ENCODE peak calls at places on chromosome 7, in seven cellular contexts. A is lower lobe of right lung, C is uterus, D is ascending aorta, N is hepatocyte, P is lung, X is MM.1S. Y is an unnamed sample.

GRCh38 chr7:12635830-12636229 is 51.6 kb upstream of the ARL4A start:
- DNase-seq in A (no peak), C (no peak), D (no peak), N (no peak), P (no peak), X (peak), Y (no peak)

GRCh38 chr7:32532716-32533115 is 37.4 kb downstream of the AVL9 start:
- DNase-seq in A (peak), C (no peak), D (no peak), N (no peak), P (no peak), X (no peak), Y (no peak)

GRCh38 chr7:111749625-111750024 is 187.3 kb upstream of the IMMP2L start:
- DNase-seq in A (no peak), C (no peak), D (no peak), N (no peak), P (no peak), X (no peak), Y (no peak)

GRCh38 chr7:123666492-123666891 is 10.8 kb downstream of the LMOD2 start:
- DNase-seq in A (no peak), C (no peak), D (no peak), N (no peak), P (no peak), X (no peak), Y (no peak)

GRCh38 chr7:90347759-90348158 is 1.2 kb downstream of the GTPBP10 start:
- DNase-seq in A (no peak), C (no peak), D (no peak), N (no peak), P (no peak), X (no peak), Y (no peak)

GRCh38 chr7:84271550-84271949 is 77.0 kb upstream of the SEMA3A start:
- DNase-seq in A (no peak), C (no peak), D (no peak), N (no peak), P (no peak), X (no peak), Y (no peak)

GRCh38 chr7:18978108-18978495 is 139.3 kb downstream of the TWIST1 start:
- DNase-seq in A (no peak), C (no peak), D (no peak), N (no peak), P (no peak), X (no peak), Y (peak)

GRCh38 chr7:39656415-39656814 is 33.0 kb downstream of the RALA start:
- DNase-seq in A (no peak), C (no peak), D (no peak), N (no peak), P (no peak), X (peak), Y (no peak)

GRCh38 chr7:142654398-142654797 is 94.9 kb upstream of the PRSS1 start:
- DNase-seq in A (no peak), C (no peak), D (no peak), N (no peak), P (no peak), X (peak), Y (no peak)

GRCh38 chr7:120873367-120873766 is 15.4 kb upstream of the TSPAN12 start:
- DNase-seq in A (no peak), C (no peak), D (no peak), N (no peak), P (no peak), X (no peak), Y (no peak)

GRCh38 chr7:73841689-73842247 is 548 bp downstream of the METTL27 start:
- DNase-seq in A (no peak), C (no peak), D (no peak), N (no peak), P (no peak), X (no peak), Y (no peak)

GRCh38 chr7:25624001-25624400 is 395.7 kb upstream of the NPVF start:
- DNase-seq in A (no peak), C (no peak), D (no peak), N (no peak), P (no peak), X (no peak), Y (no peak)

GRCh38 chr7:118572604-118573003 is 348.1 kb downstream of the ANKRD7 start:
- DNase-seq in A (no peak), C (no peak), D (no peak), N (no peak), P (no peak), X (peak), Y (no peak)

GRCh38 chr7:15684834-15685233 is 1.6 kb downstream of the MEOX2 start:
- DNase-seq in A (no peak), C (peak), D (no peak), N (no peak), P (no peak), X (no peak), Y (no peak)

GRCh38 chr7:26653430-26653911 is 210.9 kb downstream of the SKAP2 start:
- DNase-seq in A (no peak), C (no peak), D (no peak), N (peak), P (no peak), X (no peak), Y (no peak)

GRCh38 chr7:76165106-76165972 is 36.4 kb upstream of the SRRM3 start:
- DNase-seq in A (no peak), C (no peak), D (no peak), N (no peak), P (no peak), X (no peak), Y (no peak)

GRCh38 chr7:139543801-139544603 is 20.5 kb downstream of the CLEC2L start:
- DNase-seq in A (no peak), C (no peak), D (no peak), N (no peak), P (no peak), X (no peak), Y (no peak)

GRCh38 chr7:98294798-98295382 is 13.4 kb downstream of the BRI3 start:
- DNase-seq in A (peak), C (no peak), D (no peak), N (peak), P (peak), X (no peak), Y (peak)

GRCh38 chr7:139758388-139758787 is 19.4 kb downstream of the HIPK2 start:
- DNase-seq in A (no peak), C (no peak), D (no peak), N (no peak), P (no peak), X (no peak), Y (no peak)

GRCh38 chr7:13990319-13990983 is 985 bp upstream of the ETV1 start:
- DNase-seq in A (peak), C (peak), D (peak), N (peak), P (peak), X (peak), Y (no peak)

GRCh38 chr7:74039337-74039736 is 11.4 kb downstream of the ELN start:
- DNase-seq in A (no peak), C (no peak), D (no peak), N (no peak), P (no peak), X (no peak), Y (no peak)

GRCh38 chr7:51009716-51010496 is 227.2 kb upstream of the GRB10 start:
- DNase-seq in A (no peak), C (no peak), D (no peak), N (no peak), P (peak), X (no peak), Y (peak)

GRCh38 chr7:92228100-92228499 is 17.6 kb downstream of the KRIT1 start:
- DNase-seq in A (no peak), C (no peak), D (no peak), N (no peak), P (no peak), X (no peak), Y (no peak)

GRCh38 chr7:152115021-152115718 is 89.7 kb downstream of the GALNT11 start:
- DNase-seq in A (no peak), C (no peak), D (no peak), N (no peak), P (peak), X (no peak), Y (no peak)

GRCh38 chr7:29556405-29557195 is 7.0 kb upstream of the PRR15 start:
- DNase-seq in A (no peak), C (no peak), D (no peak), N (no peak), P (no peak), X (peak), Y (no peak)

GRCh38 chr7:139777304-139777890 is 401 bp downstream of the HIPK2 start:
- DNase-seq in A (peak), C (peak), D (no peak), N (peak), P (no peak), X (peak), Y (no peak)

GRCh38 chr7:121872831-121873764 is at the start of gene PTPRZ1:
- DNase-seq in A (peak), C (no peak), D (no peak), N (peak), P (no peak), X (peak), Y (no peak)

GRCh38 chr7:54837761-54838539 is 78.9 kb upstream of the SEC61G start:
- DNase-seq in A (no peak), C (no peak), D (no peak), N (no peak), P (no peak), X (no peak), Y (no peak)

GRCh38 chr7:113504142-113504541 is 385.8 kb upstream of the SMIM30 start:
- DNase-seq in A (no peak), C (no peak), D (no peak), N (no peak), P (no peak), X (no peak), Y (no peak)

GRCh38 chr7:77293046-77293445 is 93.4 kb upstream of the FGL2 start:
- DNase-seq in A (no peak), C (no peak), D (no peak), N (no peak), P (no peak), X (no peak), Y (no peak)

GRCh38 chr7:133539016-133539415 is 286.1 kb downstream of the EXOC4 start:
- DNase-seq in A (no peak), C (no peak), D (no peak), N (no peak), P (no peak), X (no peak), Y (no peak)

GRCh38 chr7:55100962-55101327 is 82.1 kb downstream of the EGFR start:
- DNase-seq in A (no peak), C (no peak), D (no peak), N (no peak), P (no peak), X (no peak), Y (no peak)

GRCh38 chr7:84055904-84056615 is 138.5 kb downstream of the SEMA3A start:
- DNase-seq in A (no peak), C (no peak), D (no peak), N (no peak), P (no peak), X (no peak), Y (no peak)

GRCh38 chr7:13282377-13282980 is 595.0 kb downstream of the ARL4A start:
- DNase-seq in A (no peak), C (no peak), D (no peak), N (peak), P (no peak), X (peak), Y (peak)

GRCh38 chr7:55343002-55343781 is 21.9 kb upstream of the LANCL2 start:
- DNase-seq in A (no peak), C (no peak), D (no peak), N (no peak), P (no peak), X (no peak), Y (no peak)

GRCh38 chr7:21743493-21743892 is 200.7 kb downstream of the DNAH11 start:
- DNase-seq in A (no peak), C (no peak), D (no peak), N (no peak), P (no peak), X (no peak), Y (no peak)

GRCh38 chr7:101651116-101651515 is 22.0 kb upstream of the MYL10 start:
- DNase-seq in A (no peak), C (no peak), D (no peak), N (no peak), P (no peak), X (no peak), Y (no peak)

GRCh38 chr7:126803990-126804389 is 448.8 kb downstream of the GRM8 start:
- DNase-seq in A (no peak), C (no peak), D (no peak), N (peak), P (no peak), X (no peak), Y (no peak)

GRCh38 chr7:30743371-30744074 is 8.4 kb upstream of the INMT start:
- DNase-seq in A (no peak), C (no peak), D (no peak), N (peak), P (no peak), X (no peak), Y (no peak)
- TF ChIP-seq CTCF in A (peak), C (no peak), D (peak), N (peak), P (peak), X (no peak), Y (peak)

GRCh38 chr7:699260-700170 is 27.0 kb upstream of the DNAAF5 start:
- DNase-seq in A (no peak), C (no peak), D (no peak), N (no peak), P (no peak), X (no peak), Y (no peak)
- H3K4me3 ChIP-seq in A (no peak), C (no peak), D (no peak), N (no peak), P (no peak), X (no peak), Y (no peak)

DNA sequence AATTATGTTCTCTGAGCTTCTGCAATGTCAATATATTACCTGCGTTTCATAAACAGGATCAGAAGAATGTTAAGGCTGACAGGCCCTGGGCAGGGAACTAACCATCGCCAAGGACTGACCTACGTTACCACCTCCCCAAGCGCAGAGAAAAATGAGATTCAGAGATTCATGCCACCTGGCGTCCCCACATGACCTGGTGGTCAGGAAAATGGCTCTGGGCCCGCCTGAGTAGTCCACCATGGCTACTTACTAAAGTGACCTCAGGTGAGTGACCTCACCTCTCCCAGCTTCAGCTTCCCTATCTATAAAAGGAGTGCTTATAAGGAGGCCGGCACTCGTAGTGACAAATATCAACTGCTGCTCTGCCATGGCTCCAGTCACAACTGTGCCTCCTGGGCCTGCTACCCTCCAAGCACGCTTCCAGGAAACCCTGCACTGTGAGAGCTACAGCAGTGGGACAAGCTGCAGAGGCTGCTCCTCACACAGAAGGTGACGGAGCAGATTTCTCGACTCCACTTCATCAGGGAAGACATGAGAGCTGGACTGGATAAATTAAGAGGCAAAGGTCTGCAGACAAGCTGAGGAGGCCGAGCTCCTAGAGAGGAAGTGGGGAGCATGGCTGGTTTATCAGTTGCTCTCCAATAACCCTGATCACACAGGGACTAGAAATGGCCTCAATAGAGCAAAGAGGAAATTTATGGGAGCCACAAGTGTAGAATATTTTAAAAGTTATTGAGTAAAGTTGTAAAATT is 103.0 kb downstream of the RNF216 start:
- DNase-seq in A (no peak), C (no peak), D (no peak), N (no peak), P (no peak), X (no peak), Y (no peak)
- TF ChIP-seq CTCF in A (no peak), C (no peak), D (no peak), N (no peak), P (no peak), X (no peak), Y (no peak)

GRCh38 chr7:66206909-66207240 is 1.7 kb downstream of the TPST1 start:
- DNase-seq in A (no peak), C (no peak), D (no peak), N (no peak), P (no peak), X (no peak), Y (no peak)
- H3K4me3 ChIP-seq in A (peak), C (peak), D (peak), N (peak), P (no peak), X (no peak), Y (no peak)

GRCh38 chr7:132276252-132276651 is 300.0 kb downstream of the PLXNA4 start:
- DNase-seq in A (no peak), C (no peak), D (no peak), N (no peak), P (no peak), X (no peak), Y (no peak)
- TF ChIP-seq CTCF in A (no peak), C (no peak), D (no peak), N (no peak), P (no peak), X (no peak), Y (no peak)

DNA sequence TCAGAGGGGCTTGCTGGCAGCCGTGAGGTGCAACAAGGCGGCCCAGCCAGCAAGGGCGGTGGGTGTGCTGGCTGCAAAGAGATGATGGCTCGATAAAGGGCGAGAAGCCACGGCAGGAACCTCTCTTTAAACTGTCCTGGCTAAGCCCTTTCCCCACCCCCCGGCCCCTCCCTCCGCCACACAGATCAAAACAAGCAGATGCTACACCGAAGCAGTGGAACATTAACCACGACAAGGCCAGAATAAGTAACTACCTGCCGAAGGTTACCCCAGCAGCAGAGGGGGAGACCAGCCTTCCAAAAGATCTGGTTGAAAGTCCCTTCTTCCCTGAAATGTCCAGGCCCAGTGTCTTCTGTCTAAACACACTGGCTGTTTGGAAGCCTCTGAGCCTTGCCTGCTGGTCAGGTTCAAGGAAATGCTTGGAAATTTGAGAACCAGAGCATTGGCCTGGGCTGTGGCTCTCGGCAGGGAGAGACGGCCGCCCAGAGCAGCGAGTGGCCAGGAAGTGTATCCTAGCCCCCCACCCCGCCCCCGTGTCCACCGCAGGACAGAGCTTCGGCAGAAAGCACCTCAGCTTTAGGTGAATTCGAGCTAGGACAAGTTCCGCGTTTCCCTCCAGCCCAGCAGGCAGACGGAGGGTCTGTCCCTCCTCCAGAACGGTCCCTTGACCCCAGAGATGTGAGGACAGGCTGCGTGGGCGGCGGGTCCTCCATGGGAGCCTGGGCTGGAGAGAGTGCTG is 2.1 kb downstream of the FAM20C start:
- DNase-seq in A (no peak), C (no peak), D (no peak), N (peak), P (no peak), X (no peak), Y (no peak)
- H3K4me3 ChIP-seq in A (peak), C (peak), D (peak), N (peak), P (peak), X (no peak), Y (peak)

GRCh38 chr7:104642551-104642950 is 314.1 kb downstream of the LHFPL3 start:
- DNase-seq in A (no peak), C (no peak), D (no peak), N (no peak), P (no peak), X (no peak), Y (no peak)

DNA sequence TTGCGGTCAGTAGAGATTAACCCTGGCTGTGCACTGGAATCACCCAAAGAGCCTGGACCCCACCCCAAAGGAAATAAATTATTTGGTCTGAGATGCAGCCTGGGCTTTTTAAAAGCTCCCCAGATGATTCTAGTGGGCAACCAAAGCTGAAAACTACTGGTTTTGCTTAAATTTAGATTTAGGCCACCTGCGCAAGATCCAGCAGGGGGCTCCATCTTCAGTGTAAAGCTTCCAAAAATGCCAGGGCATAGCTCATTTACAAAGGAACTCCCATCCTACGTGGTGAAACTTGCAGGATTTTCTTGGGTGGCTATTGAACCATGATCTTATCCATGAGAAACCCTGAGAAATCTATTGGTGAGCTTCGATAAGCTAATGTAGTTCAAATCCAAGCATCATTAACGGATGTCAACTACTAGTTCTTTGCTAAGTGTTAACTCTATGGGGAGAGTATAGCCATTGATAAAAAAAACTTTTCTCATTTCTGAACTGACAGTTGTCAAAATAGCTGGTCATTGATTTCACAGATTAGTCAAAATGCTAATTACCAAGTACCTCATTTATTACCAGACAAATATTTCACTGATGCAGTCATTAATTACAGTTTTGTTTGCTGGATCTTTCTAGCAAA is 315.3 kb downstream of the LHFPL3 start:
- DNase-seq in A (no peak), C (no peak), D (no peak), N (peak), P (no peak), X (peak), Y (no peak)
- TF ChIP-seq CTCF in A (no peak), C (no peak), D (no peak), N (peak), P (no peak), X (peak), Y (peak)

GRCh38 chr7:88638583-88638982 is 120.9 kb upstream of the ZNF804B start:
- DNase-seq in A (no peak), C (no peak), D (no peak), N (no peak), P (no peak), X (peak), Y (no peak)

GRCh38 chr7:88637795-88638194 is 121.7 kb upstream of the ZNF804B start:
- DNase-seq in A (no peak), C (no peak), D (no peak), N (no peak), P (no peak), X (no peak), Y (no peak)

GRCh38 chr7:88629559-88629958 is 129.9 kb upstream of the ZNF804B start:
- DNase-seq in A (no peak), C (no peak), D (no peak), N (no peak), P (no peak), X (no peak), Y (no peak)

DNA sequence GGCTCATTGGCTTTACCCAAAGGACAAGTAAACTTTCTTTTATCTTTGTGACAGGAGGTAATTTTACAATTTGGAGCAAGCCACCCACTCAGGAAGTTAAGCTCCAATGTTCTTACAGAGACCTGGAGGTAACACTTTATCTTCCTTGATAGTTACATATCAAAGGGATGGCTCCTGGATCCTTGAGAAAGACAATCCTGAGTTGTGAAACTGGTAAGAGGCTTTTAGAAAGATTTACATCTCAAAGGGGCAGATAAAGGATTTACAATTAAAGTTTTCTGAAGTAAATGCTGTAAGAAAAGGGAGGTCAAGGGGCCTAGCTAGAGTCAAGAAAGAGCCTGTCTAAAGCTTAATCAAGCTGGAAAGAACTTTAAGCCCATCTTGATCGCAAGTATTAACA is 124.4 kb upstream of the ZNF804B start:
- DNase-seq in A (no peak), C (no peak), D (no peak), N (no peak), P (no peak), X (no peak), Y (no peak)
- H3K4me3 ChIP-seq in A (no peak), C (no peak), D (no peak), N (no peak), P (no peak), X (no peak), Y (no peak)